ENCODE peak calls at places on chromosomes 3 and 15, in five cellular contexts. I is CD8-positive, alpha-beta T cell; R is AG04449; X is neural progenitor cell; U is PC-9. D is an unnamed sample.

GRCh38 chr15:74240897-74241614 is 4.9 kb downstream of the CCDC33 start:
- DNase-seq in X (no peak), R (no peak), U (no peak), I (no peak), D (no peak)

GRCh38 chr3:141644931-141645330 is 93.2 kb upstream of the RNF7 start:
- DNase-seq in U (peak; percentile 37), I (peak; percentile 44), X (peak; percentile 65), R (no peak), D (peak; percentile 12)

GRCh38 chr3:42655331-42655888 is 1.9 kb downstream of the ZBTB47 start:
- DNase-seq in U (no peak), X (peak; percentile 38), R (no peak), I (no peak), D (no peak)

GRCh38 chr3:143731776-143732175 is 116.5 kb downstream of the SLC9A9 start:
- DNase-seq in I (no peak), R (no peak), X (no peak), U (no peak), D (no peak)

GRCh38 chr15:25863067-25863967 is at the start of gene ATP10A:
- DNase-seq in R (no peak), I (no peak), U (no peak), X (peak; percentile 73), D (no peak)

GRCh38 chr15:100100926-100101325 is 240.8 kb downstream of the ADAMTS17 start:
- DNase-seq in X (no peak), I (no peak), R (no peak), U (no peak), D (no peak)

GRCh38 chr15:20353966-20354883 is 187.4 kb downstream of the GOLGA6L6 start:
- DNase-seq in X (no peak), U (no peak), R (no peak), I (no peak), D (no peak)

GRCh38 chr3:73007992-73008712 is 11.5 kb downstream of the PPP4R2 start:
- DNase-seq in U (no peak), I (no peak), R (no peak), X (no peak), D (no peak)

GRCh38 chr3:9153763-9154601 is 95.5 kb downstream of the SRGAP3 start:
- DNase-seq in R (no peak), X (no peak), I (no peak), U (no peak), D (no peak)

GRCh38 chr3:189947948-189948723 is 172.6 kb downstream of the P3H2 start:
- DNase-seq in X (peak; percentile 41), I (no peak), R (no peak), U (peak; percentile 40), D (no peak)

GRCh38 chr3:107325446-107325845 is 51.8 kb upstream of the CCDC54 start:
- DNase-seq in U (no peak), X (no peak), R (no peak), I (no peak), D (no peak)

GRCh38 chr3:146593776-146594175 is 11.4 kb downstream of the PLSCR5 start:
- DNase-seq in I (no peak), U (no peak), R (no peak), X (no peak), D (no peak)

GRCh38 chr3:188901126-188901525 is 270.6 kb upstream of the TPRG1 start:
- DNase-seq in U (no peak), I (no peak), R (no peak), X (no peak), D (no peak)

GRCh38 chr3:98657429-98657828 is 64.0 kb upstream of the CPOX start:
- DNase-seq in R (no peak), I (no peak), X (peak; percentile 62), U (peak; percentile 26), D (no peak)

GRCh38 chr3:172622916-172623700 is 87.8 kb downstream of the NCEH1 start:
- DNase-seq in I (peak; percentile 13), R (no peak), U (peak; percentile 46), X (peak; percentile 51), D (peak; percentile 44)

GRCh38 chr3:112116777-112117186 is 16.3 kb downstream of the GCSAM start:
- DNase-seq in X (peak; percentile 5), R (no peak), U (no peak), I (no peak), D (no peak)

GRCh38 chr3:17023006-17023664 is 138.4 kb downstream of the PLCL2 start:
- DNase-seq in U (no peak), R (no peak), I (peak; percentile 34), X (no peak), D (peak; percentile 12)

GRCh38 chr15:71115567-71116351 is 488 bp downstream of the THSD4 start:
- DNase-seq in R (no peak), I (no peak), X (peak; percentile 75), U (peak; percentile 57), D (no peak)

GRCh38 chr3:12440927-12441326 is 43.4 kb upstream of the TSEN2 start:
- DNase-seq in U (no peak), R (no peak), X (no peak), I (no peak), D (no peak)

GRCh38 chr3:14890470-14890869 is 56.9 kb upstream of the NR2C2 start:
- DNase-seq in X (no peak), R (no peak), U (no peak), I (no peak), D (peak; percentile 25)

GRCh38 chr15:76433798-76434400 is 97.3 kb downstream of the ISL2 start:
- DNase-seq in U (no peak), I (no peak), X (no peak), R (peak; percentile 12), D (peak; percentile 16)

GRCh38 chr3:192054881-192055280 is 593.9 kb downstream of the PYDC2 start:
- DNase-seq in X (no peak), I (no peak), U (no peak), R (no peak), D (peak; percentile 92)

GRCh38 chr3:188531210-188531609 is 377.3 kb downstream of the LPP start:
- DNase-seq in R (no peak), X (no peak), U (no peak), I (no peak), D (peak; percentile 30)

GRCh38 chr3:114902691-114903101 is 244.4 kb downstream of the ZBTB20 start:
- DNase-seq in R (no peak), U (no peak), I (no peak), X (peak; percentile 55), D (peak; percentile 92)

GRCh38 chr3:45509768-45510129 is 84.8 kb upstream of the LIMD1 start:
- DNase-seq in I (no peak), R (no peak), X (no peak), U (no peak), D (no peak)

GRCh38 chr3:135229018-135229495 is 434.0 kb downstream of the EPHB1 start:
- DNase-seq in I (no peak), U (no peak), X (peak; percentile 35), R (no peak), D (no peak)

GRCh38 chr3:53464424-53464823 is 30.0 kb upstream of the CACNA1D start:
- DNase-seq in I (no peak), X (no peak), U (no peak), R (no peak), D (peak; percentile 80)

GRCh38 chr3:173284301-173284700 is 113.2 kb upstream of the NLGN1 start:
- DNase-seq in R (no peak), U (no peak), X (no peak), I (no peak), D (no peak)

GRCh38 chr3:197380786-197381185 is 82.4 kb upstream of the DLG1 start:
- DNase-seq in I (no peak), U (no peak), X (no peak), R (no peak), D (no peak)

GRCh38 chr15:76203346-76203745 is 107.9 kb downstream of the ETFA start:
- DNase-seq in U (no peak), I (no peak), X (no peak), R (no peak), D (no peak)

DNA sequence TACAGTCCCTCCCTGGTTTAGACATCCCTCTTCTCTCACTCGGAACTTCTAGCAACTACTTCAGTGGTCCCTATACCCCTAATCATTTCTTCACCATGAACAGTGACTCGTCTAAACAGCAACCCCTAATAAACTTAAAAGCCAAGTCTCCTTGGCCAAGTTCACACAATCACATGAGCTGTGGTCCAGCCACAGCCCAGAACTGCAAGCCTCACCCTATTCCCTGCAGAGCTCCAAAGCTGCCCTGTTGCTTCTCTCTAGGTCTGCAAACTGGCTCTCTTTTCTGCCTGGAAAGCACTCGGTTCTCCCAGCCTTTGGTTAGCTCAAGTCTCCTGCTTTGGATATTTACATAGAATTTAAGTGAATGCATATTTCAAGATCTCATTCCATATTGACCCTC is 107.1 kb downstream of the TOP2B start:
- DNase-seq in X (no peak), R (no peak), I (no peak), U (no peak), D (no peak)
- TF ChIP-seq CTCF in X (no peak), R (no peak), I (no peak), U (no peak), D (no peak)

GRCh38 chr15:88193415-88193814 is 63.1 kb downstream of the NTRK3 start:
- DNase-seq in U (no peak), R (no peak), X (no peak), I (no peak), D (no peak)
- TF ChIP-seq CTCF in U (peak; percentile 34), R (no peak), X (peak; percentile 24), I (no peak), D (no peak)

GRCh38 chr15:49370782-49371181 is 52.3 kb upstream of the FGF7 start:
- DNase-seq in U (no peak), X (no peak), R (no peak), I (no peak), D (no peak)
- TF ChIP-seq CTCF in U (no peak), X (no peak), R (peak; percentile 18), I (no peak), D (peak; percentile 30)

DNA sequence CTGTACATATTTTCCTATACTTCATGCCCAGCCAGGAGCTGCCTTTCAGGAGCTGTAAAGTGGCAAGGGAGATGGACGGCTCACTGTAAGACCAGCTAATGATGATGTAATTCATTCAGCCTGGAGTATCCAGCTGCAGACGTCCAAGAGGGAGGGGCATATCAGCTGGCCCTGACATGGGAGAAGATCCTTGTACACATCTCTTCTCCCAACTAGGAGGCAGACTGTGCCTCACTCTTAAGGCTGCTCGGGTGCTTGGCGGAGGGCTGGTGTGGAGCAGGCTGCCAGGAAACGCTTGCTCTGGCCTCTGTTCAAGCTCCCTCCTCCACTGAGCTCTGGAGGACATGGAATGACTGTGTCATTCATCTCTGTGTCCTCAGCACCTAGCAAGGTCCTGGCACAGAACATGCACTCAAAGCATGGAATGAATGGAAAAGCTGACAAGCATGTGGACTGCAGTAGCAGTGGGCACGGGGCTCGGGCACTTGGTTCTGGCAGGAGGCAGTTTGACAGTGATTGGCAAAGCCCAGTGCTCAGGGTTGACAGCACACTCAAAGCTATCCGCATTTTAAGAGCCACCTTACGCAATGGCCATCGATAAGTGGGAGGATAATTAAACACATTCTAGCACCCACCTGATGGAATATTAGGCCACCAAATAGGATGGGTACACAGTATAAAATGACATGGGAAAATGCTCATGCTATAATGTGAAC is 72.4 kb downstream of the TBC1D2B start:
- DNase-seq in U (no peak), R (peak; percentile 65), I (no peak), X (no peak), D (no peak)
- TF ChIP-seq CTCF in U (no peak), R (peak; percentile 34), I (no peak), X (no peak), D (no peak)

D was measured in epithelial cell of proximal tubule.